ENCODE peak calls at places on chromosomes 13 and 19, in four cellular contexts. One of them, this sample, is unnamed.

GRCh38 chr13:82993417-82993816 is 888.9 kb downstream of the SLITRK1 start:
- DNase-seq in GM12878: no peak
- DNase-seq in HepG2: no peak
- DNase-seq in K562: no peak
- DNase-seq in this sample: no peak

GRCh38 chr13:108269601-108270328 is at the start of gene TNFSF13B:
- DNase-seq in GM12878: peak
- DNase-seq in K562: no peak
- DNase-seq in HepG2: peak
- DNase-seq in this sample: no peak

GRCh38 chr19:14031719-14032480 is at the start of gene IL27RA:
- DNase-seq in GM12878: peak
- DNase-seq in K562: peak
- DNase-seq in HepG2: peak
- DNase-seq in this sample: peak

GRCh38 chr19:35519291-35519690 is 5.8 kb upstream of the DMKN start:
- DNase-seq in HepG2: no peak
- DNase-seq in GM12878: no peak
- DNase-seq in K562: no peak
- DNase-seq in this sample: no peak

GRCh38 chr13:64529874-64530485 is 2700.2 kb downstream of the PCDH9 start:
- DNase-seq in GM12878: no peak
- DNase-seq in HepG2: peak
- DNase-seq in K562: peak
- DNase-seq in this sample: peak

GRCh38 chr19:16104722-16105121 is 7.0 kb upstream of the RAB8A start:
- DNase-seq in HepG2: no peak
- DNase-seq in K562: no peak
- DNase-seq in GM12878: no peak
- DNase-seq in this sample: no peak

GRCh38 chr19:19452241-19453128 is 47.0 kb downstream of the GATAD2A start:
- DNase-seq in GM12878: no peak
- DNase-seq in HepG2: no peak
- DNase-seq in K562: no peak
- DNase-seq in this sample: no peak

GRCh38 chr13:29483211-29483610 is 112.3 kb downstream of the SLC7A1 start:
- DNase-seq in HepG2: no peak
- DNase-seq in GM12878: no peak
- DNase-seq in K562: no peak
- DNase-seq in this sample: no peak

GRCh38 chr13:50365683-50366391 is 350.6 kb downstream of the KCNRG start:
- DNase-seq in HepG2: peak
- DNase-seq in K562: no peak
- DNase-seq in GM12878: peak
- DNase-seq in this sample: no peak

GRCh38 chr13:80117515-80117914 is 223.4 kb downstream of the SPRY2 start:
- DNase-seq in GM12878: no peak
- DNase-seq in K562: no peak
- DNase-seq in HepG2: no peak
- DNase-seq in this sample: no peak

GRCh38 chr13:27408074-27408473 is 16.3 kb upstream of the GTF3A start:
- DNase-seq in HepG2: no peak
- DNase-seq in K562: no peak
- DNase-seq in GM12878: no peak
- DNase-seq in this sample: no peak

GRCh38 chr13:27403727-27404385 is 20.6 kb upstream of the GTF3A start:
- DNase-seq in HepG2: peak
- DNase-seq in K562: no peak
- DNase-seq in GM12878: no peak
- DNase-seq in this sample: no peak

GRCh38 chr13:27405521-27406134 is 18.8 kb upstream of the GTF3A start:
- DNase-seq in HepG2: no peak
- DNase-seq in GM12878: no peak
- DNase-seq in K562: no peak
- DNase-seq in this sample: no peak

GRCh38 chr13:27404680-27405079 is 19.7 kb upstream of the GTF3A start:
- DNase-seq in GM12878: no peak
- DNase-seq in K562: no peak
- DNase-seq in HepG2: no peak
- DNase-seq in this sample: no peak

GRCh38 chr13:27406178-27406939 is 18.1 kb upstream of the GTF3A start:
- DNase-seq in K562: peak
- DNase-seq in HepG2: peak
- DNase-seq in GM12878: no peak
- DNase-seq in this sample: peak
- TF ChIP-seq TARDBP in K562: no peak
- TF ChIP-seq TARDBP in HepG2: no peak
- TF ChIP-seq TARDBP in GM12878: no peak
- TF ChIP-seq TARDBP in this sample: no peak

GRCh38 chr19:39430675-39431593 is 4.8 kb downstream of the RPS16 start:
- DNase-seq in GM12878: no peak
- DNase-seq in K562: peak
- DNase-seq in HepG2: peak
- DNase-seq in this sample: no peak
- TF ChIP-seq TARDBP in GM12878: no peak
- TF ChIP-seq TARDBP in K562: peak
- TF ChIP-seq TARDBP in HepG2: no peak
- TF ChIP-seq TARDBP in this sample: no peak

GRCh38 chr13:110549795-110550160 is 11.7 kb downstream of the RAB20 start:
- DNase-seq in GM12878: no peak
- DNase-seq in HepG2: no peak
- DNase-seq in K562: no peak
- DNase-seq in this sample: no peak

GRCh38 chr13:110551284-110551683 is 10.2 kb downstream of the RAB20 start:
- DNase-seq in GM12878: no peak
- DNase-seq in K562: no peak
- DNase-seq in HepG2: no peak
- DNase-seq in this sample: no peak

GRCh38 chr13:110546389-110546788 is 15.1 kb downstream of the RAB20 start:
- DNase-seq in K562: no peak
- DNase-seq in GM12878: no peak
- DNase-seq in HepG2: no peak
- DNase-seq in this sample: no peak

GRCh38 chr13:110548891-110549794 is 12.4 kb downstream of the RAB20 start:
- DNase-seq in HepG2: no peak
- DNase-seq in GM12878: no peak
- DNase-seq in K562: no peak
- DNase-seq in this sample: no peak

GRCh38 chr13:110546933-110547332 is 14.6 kb downstream of the RAB20 start:
- DNase-seq in K562: no peak
- DNase-seq in GM12878: no peak
- DNase-seq in HepG2: peak
- DNase-seq in this sample: no peak
- TF ChIP-seq TARDBP in K562: no peak
- TF ChIP-seq TARDBP in GM12878: no peak
- TF ChIP-seq TARDBP in HepG2: no peak
- TF ChIP-seq TARDBP in this sample: no peak

GRCh38 chr19:12994701-12995595 is at the start of gene NFIX:
- DNase-seq in HepG2: peak
- DNase-seq in GM12878: no peak
- DNase-seq in K562: peak
- DNase-seq in this sample: peak

GRCh38 chr19:12997225-12997966 is 2.1 kb downstream of the NFIX start:
- DNase-seq in HepG2: no peak
- DNase-seq in GM12878: no peak
- DNase-seq in K562: no peak
- DNase-seq in this sample: no peak

GRCh38 chr19:12997967-12998940 is 3.0 kb downstream of the NFIX start:
- DNase-seq in HepG2: no peak
- DNase-seq in K562: no peak
- DNase-seq in GM12878: no peak
- DNase-seq in this sample: no peak

GRCh38 chr19:12995596-12996541 is 594 bp downstream of the NFIX start:
- DNase-seq in HepG2: no peak
- DNase-seq in GM12878: no peak
- DNase-seq in K562: peak
- DNase-seq in this sample: no peak

DNA sequence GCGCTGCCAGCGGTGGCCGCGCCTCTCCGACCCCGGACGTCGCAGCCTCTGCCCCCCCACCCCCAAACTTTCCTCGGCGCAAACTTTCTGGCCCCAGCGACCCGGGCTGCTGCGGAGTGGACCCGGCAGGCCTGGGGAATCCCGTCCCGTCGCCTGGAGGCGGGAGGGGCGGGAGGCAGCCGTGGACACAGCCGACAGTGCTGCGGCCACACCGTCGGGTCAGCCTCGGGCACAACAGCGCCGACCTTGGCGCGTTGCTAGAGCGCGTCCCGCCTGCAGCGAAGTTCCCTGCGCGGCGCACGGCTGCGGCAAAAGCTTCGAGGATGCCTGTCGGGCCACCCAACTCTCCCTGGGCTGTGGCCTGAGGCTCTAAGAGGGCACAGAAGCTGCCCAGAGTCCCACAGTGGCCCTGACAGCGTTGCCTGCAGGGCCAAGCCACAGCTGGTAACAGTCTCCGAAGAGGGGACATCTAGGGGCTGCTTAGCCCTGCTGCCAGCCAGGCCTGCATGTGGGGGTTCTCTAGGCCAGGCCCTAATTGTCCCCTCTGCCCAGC is 1.3 kb downstream of the NFIX start:
- DNase-seq in GM12878: no peak
- DNase-seq in HepG2: peak
- DNase-seq in K562: peak
- DNase-seq in this sample: no peak
- TF ChIP-seq TARDBP in GM12878: no peak
- TF ChIP-seq TARDBP in HepG2: no peak
- TF ChIP-seq TARDBP in K562: no peak
- TF ChIP-seq TARDBP in this sample: no peak

GRCh38 chr19:47099576-47100050 is 14.0 kb downstream of the ZC3H4 start:
- DNase-seq in GM12878: no peak
- DNase-seq in HepG2: no peak
- DNase-seq in K562: no peak
- DNase-seq in this sample: no peak

GRCh38 chr19:47102561-47103135 is 10.9 kb downstream of the ZC3H4 start:
- DNase-seq in HepG2: no peak
- DNase-seq in K562: no peak
- DNase-seq in GM12878: no peak
- DNase-seq in this sample: no peak

GRCh38 chr19:47098608-47099007 is 15.0 kb downstream of the ZC3H4 start:
- DNase-seq in GM12878: no peak
- DNase-seq in K562: no peak
- DNase-seq in HepG2: no peak
- DNase-seq in this sample: no peak

GRCh38 chr19:47097396-47098217 is 16.0 kb downstream of the ZC3H4 start:
- DNase-seq in K562: no peak
- DNase-seq in HepG2: no peak
- DNase-seq in GM12878: no peak
- DNase-seq in this sample: no peak

GRCh38 chr19:47100290-47100689 is 13.3 kb downstream of the ZC3H4 start:
- DNase-seq in GM12878: no peak
- DNase-seq in K562: no peak
- DNase-seq in HepG2: no peak
- DNase-seq in this sample: no peak
- TF ChIP-seq TARDBP in GM12878: no peak
- TF ChIP-seq TARDBP in K562: no peak
- TF ChIP-seq TARDBP in HepG2: no peak
- TF ChIP-seq TARDBP in this sample: no peak

GRCh38 chr13:42720116-42720857 is 61.1 kb upstream of the FAM216B start:
- DNase-seq in HepG2: peak
- DNase-seq in K562: no peak
- DNase-seq in GM12878: peak
- DNase-seq in this sample: peak

GRCh38 chr13:42720858-42721219 is 60.5 kb upstream of the FAM216B start:
- DNase-seq in GM12878: no peak
- DNase-seq in K562: no peak
- DNase-seq in HepG2: no peak
- DNase-seq in this sample: no peak

GRCh38 chr13:42715909-42716308 is 65.5 kb upstream of the FAM216B start:
- DNase-seq in HepG2: no peak
- DNase-seq in K562: no peak
- DNase-seq in GM12878: no peak
- DNase-seq in this sample: no peak
- TF ChIP-seq TARDBP in HepG2: no peak
- TF ChIP-seq TARDBP in K562: no peak
- TF ChIP-seq TARDBP in GM12878: no peak
- TF ChIP-seq TARDBP in this sample: no peak

DNA sequence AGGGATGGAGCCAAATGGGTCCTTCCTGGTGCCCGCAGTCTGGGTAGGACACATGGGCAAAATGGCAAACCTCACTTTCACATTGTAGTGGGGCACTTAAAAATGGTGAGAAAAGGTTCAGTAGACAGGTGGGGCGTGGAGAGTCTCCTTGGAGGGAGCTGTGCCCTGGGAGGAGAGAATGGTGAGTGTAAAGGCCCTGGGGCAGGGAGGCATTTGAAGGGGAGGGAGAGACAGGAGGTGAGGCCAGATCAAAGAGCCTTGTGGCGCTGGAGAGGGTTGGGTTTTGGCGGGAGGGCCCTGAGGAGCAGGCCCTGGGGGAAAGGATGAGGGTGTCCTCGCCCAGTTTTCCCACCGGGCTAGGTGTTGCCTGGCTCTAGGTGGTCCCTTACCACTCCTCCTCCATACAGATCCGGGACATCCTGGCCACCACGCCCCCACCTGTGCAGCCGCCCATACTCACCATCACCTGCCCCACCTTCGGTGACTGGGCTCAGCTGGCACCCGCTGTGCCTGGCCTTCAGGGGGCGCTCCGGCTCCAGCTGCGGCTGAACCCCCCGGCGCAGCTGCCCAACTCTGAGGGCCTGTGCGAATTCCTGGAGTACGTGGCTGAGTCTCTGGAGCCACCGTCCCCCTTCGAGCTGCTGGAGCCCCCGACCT is 6.3 kb downstream of the MAP1S start:
- DNase-seq in GM12878: no peak
- DNase-seq in K562: peak
- DNase-seq in HepG2: no peak
- DNase-seq in this sample: no peak
- TF ChIP-seq TARDBP in GM12878: no peak
- TF ChIP-seq TARDBP in K562: no peak
- TF ChIP-seq TARDBP in HepG2: no peak
- TF ChIP-seq TARDBP in this sample: no peak